ENCODE peak calls at places on chromosomes 2 and 18, in seven cellular contexts. A is coronary artery, F is A673, X is epithelial cell of esophagus, P is MM.1S, C is mesendoderm, Y is AG10803. N is an unnamed sample.

GRCh38 chr2:234690569-234691225 is 193.8 kb upstream of the ARL4C start:
- DNase-seq in F (peak; percentile 49), C (no peak), A (no peak), P (no peak), X (peak; percentile 69), Y (peak; percentile 56), N (no peak)

GRCh38 chr2:150690870-150691269 is 203.4 kb upstream of the RND3 start:
- DNase-seq in Y (peak; percentile 44), X (peak; percentile 56), C (no peak), F (no peak), A (no peak), P (no peak), N (no peak)

GRCh38 chr18:40577255-40577654 is 1377.8 kb upstream of the PIK3C3 start:
- DNase-seq in F (no peak), A (no peak), P (no peak), Y (no peak), C (no peak), X (no peak), N (no peak)

GRCh38 chr2:120783371-120783791 is 47.7 kb downstream of the GLI2 start:
- DNase-seq in A (no peak), X (no peak), C (no peak), Y (peak; percentile 15), P (no peak), F (peak; percentile 95), N (peak; percentile 41)

GRCh38 chr2:191376981-191377629 is 131.9 kb downstream of the MYO1B start:
- DNase-seq in F (peak; percentile 92), C (peak; percentile 85), Y (peak; percentile 94), P (no peak), A (peak; percentile 83), X (peak; percentile 95), N (no peak)

GRCh38 chr2:236753611-236754010 is 184.0 kb downstream of the ACKR3 start:
- DNase-seq in F (no peak), C (no peak), A (no peak), Y (no peak), X (no peak), P (no peak), N (no peak)

GRCh38 chr2:17646838-17647701 is 106.5 kb downstream of the SMC6 start:
- DNase-seq in X (no peak), F (no peak), P (no peak), C (no peak), A (no peak), Y (no peak), N (no peak)

GRCh38 chr18:80115035-80115434 is 6.0 kb downstream of the ADNP2 start:
- DNase-seq in F (no peak), A (no peak), Y (no peak), C (no peak), P (no peak), X (no peak), N (no peak)

GRCh38 chr2:152221870-152222269 is 46.3 kb upstream of the STAM2 start:
- DNase-seq in P (no peak), F (no peak), A (no peak), X (peak; percentile 12), Y (peak; percentile 66), C (no peak), N (no peak)

GRCh38 chr2:219969508-219969907 is 342.1 kb downstream of the SLC4A3 start:
- DNase-seq in P (no peak), A (no peak), X (peak; percentile 92), Y (peak; percentile 70), C (no peak), F (peak; percentile 15), N (no peak)

GRCh38 chr2:120238728-120239487 is 13.7 kb upstream of the RALB start:
- DNase-seq in P (no peak), X (peak; percentile 87), F (no peak), C (no peak), Y (peak; percentile 67), A (no peak), N (no peak)

GRCh38 chr2:22513563-22513962 is 871.4 kb upstream of the KLHL29 start:
- DNase-seq in A (no peak), P (no peak), C (no peak), Y (no peak), F (no peak), X (no peak), N (no peak)

GRCh38 chr2:32005371-32005976 is 5.3 kb downstream of the MEMO1 start:
- DNase-seq in P (no peak), A (no peak), C (no peak), X (peak; percentile 85), Y (no peak), F (no peak), N (no peak)

GRCh38 chr2:216918088-216918680 is 58.3 kb upstream of the TNP1 start:
- DNase-seq in A (no peak), Y (peak; percentile 75), C (no peak), X (peak; percentile 80), P (no peak), F (no peak), N (no peak)

GRCh38 chr18:59340817-59341216 is 18.2 kb downstream of the LMAN1 start:
- DNase-seq in A (no peak), Y (no peak), C (no peak), X (no peak), P (peak; percentile 23), F (no peak), N (no peak)

GRCh38 chr2:100953406-100954043 is 48.6 kb upstream of the RPL31 start:
- DNase-seq in Y (no peak), X (no peak), C (no peak), P (no peak), A (no peak), F (no peak), N (peak; percentile 75)

GRCh38 chr2:68127358-68128242 is 30.1 kb upstream of the PNO1 start:
- DNase-seq in X (no peak), Y (no peak), A (no peak), C (no peak), P (peak; percentile 25), F (no peak), N (no peak)

GRCh38 chr2:76197842-76198448 is 487.2 kb upstream of the GCFC2 start:
- DNase-seq in F (peak; percentile 87), C (peak; percentile 88), X (peak; percentile 80), Y (peak; percentile 66), A (no peak), P (peak; percentile 72), N (peak; percentile 77)

GRCh38 chr2:27844821-27845255 is 45.3 kb downstream of the RBKS start:
- DNase-seq in Y (no peak), C (no peak), A (no peak), X (peak; percentile 73), P (no peak), F (no peak), N (no peak)

GRCh38 chr2:54597153-54597827 is 126.2 kb upstream of the EML6 start:
- DNase-seq in Y (no peak), P (no peak), X (no peak), C (no peak), A (no peak), F (no peak), N (peak; percentile 72)

DNA sequence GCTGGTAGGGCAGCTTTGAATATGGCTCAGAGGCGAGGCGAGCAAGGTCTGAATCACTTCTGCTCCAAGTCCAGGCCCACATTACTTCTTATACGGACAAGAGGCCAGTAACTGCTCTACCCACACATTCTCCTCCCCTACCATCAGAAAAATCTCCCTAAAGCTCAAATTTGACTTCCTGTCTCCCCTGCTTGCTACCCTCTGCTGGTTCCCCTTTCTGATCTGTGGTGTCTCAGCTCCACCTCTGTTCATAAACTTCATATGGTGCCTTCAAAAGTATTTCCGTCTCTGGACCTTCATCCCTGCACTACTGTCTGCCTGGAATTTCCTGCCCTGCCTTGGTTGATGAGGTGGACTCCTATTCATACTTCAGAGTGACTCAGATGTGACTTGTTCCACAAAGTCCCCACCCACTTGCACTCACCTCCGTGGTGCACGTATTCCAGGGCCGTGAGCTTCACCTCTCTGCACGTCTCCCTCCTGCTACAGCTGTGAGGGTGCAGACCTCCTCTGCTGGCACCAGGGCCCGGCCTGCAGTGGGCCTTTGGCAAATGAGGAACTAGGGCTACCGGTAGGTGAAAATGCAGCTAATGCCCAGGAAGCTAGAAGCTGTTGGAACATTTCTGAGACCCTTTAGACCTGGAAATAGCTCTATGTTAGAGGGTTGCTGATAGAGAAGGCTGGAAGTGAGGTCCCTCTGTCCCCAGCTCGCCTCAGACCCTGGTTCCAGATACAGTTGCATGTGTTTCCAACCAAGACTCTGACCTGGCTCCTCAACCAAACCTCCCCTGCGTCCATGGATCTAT is 24.6 kb upstream of the KCMF1 start:
- DNase-seq in X (peak; percentile 98), A (no peak), C (no peak), F (no peak), Y (peak; percentile 76), P (no peak), N (no peak)
- H3K4me3 ChIP-seq in X (peak overlapping the region; percentile 28), A (no peak overlapping the region), C (no peak overlapping the region), F (no peak overlapping the region), Y (no peak overlapping the region), P (no peak overlapping the region), N (no peak overlapping the region)

DNA sequence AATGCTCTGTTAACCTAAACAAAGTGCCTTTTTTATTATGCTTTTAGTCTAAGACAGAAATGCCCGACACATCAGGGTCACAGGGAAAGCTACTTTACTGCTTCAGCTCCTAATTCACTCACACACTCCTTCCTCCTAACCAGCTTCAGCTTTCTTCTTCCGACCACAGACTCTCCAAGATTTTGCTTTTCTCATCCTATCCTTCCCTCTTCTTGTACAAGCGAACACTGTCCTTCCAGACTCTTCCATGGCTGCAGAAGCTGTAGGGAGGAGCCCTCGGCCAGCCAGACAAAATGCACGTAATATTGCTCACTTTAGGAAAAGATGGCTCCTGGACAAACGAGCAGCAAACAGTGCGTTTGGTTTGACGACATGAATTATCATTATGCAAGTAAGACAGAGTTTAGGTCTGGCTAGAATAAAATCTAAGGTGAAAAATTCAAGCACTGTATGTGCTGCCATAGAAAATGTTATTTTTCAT is 47.5 kb upstream of the HNRNPA3 start:
- DNase-seq in F (no peak), A (no peak), Y (peak; percentile 49), X (no peak), C (peak; percentile 43), P (no peak), N (no peak)
- H3K4me3 ChIP-seq in F (peak overlapping the region; percentile 28), A (peak overlapping the region; percentile 57), Y (peak overlapping the region; percentile 57), X (peak overlapping the region; percentile 7), C (no peak overlapping the region), P (peak overlapping the region; percentile 56), N (no peak overlapping the region)

GRCh38 chr2:197517150-197517549 is 1.3 kb downstream of the MOB4 start:
- DNase-seq in C (no peak), Y (no peak), X (no peak), A (no peak), F (no peak), P (no peak), N (no peak)
- H3K4me3 ChIP-seq in C (no peak overlapping the region), Y (peak overlapping the region; percentile 82), X (peak overlapping the region; percentile 59), A (peak overlapping the region; percentile 98), F (peak overlapping the region; percentile 83), P (peak overlapping the region; percentile 69), N (peak overlapping the region; percentile 90)

DNA sequence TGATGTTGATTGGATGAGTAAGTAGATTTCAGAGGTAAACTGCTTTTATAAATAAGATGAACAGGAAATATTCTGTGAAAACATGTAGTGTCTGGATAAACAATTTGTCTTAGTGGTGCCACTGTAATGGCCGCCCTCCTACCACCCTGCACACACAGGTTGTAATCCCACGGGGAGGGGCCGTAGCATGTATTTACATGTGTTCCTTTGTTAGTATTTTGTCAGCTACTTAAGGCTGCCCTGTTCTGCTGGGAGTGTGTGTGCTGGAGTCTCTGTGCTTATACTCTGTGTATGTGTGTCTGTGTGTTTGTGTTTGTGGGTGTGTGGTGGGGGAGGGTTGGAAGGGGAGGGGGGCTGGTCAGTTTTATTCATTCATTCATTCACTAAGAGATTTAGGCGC is 5.1 kb downstream of the TSHZ1 start:
- DNase-seq in F (no peak), A (no peak), X (peak; percentile 61), C (no peak), P (no peak), Y (no peak), N (no peak)
- H3K4me3 ChIP-seq in F (no peak overlapping the region), A (no peak overlapping the region), X (no peak overlapping the region), C (no peak overlapping the region), P (no peak overlapping the region), Y (no peak overlapping the region), N (no peak overlapping the region)

N was measured in Jurkat, Clone E6-1.